ENCODE peak calls at places on chromosomes 7 and 10, in five cellular contexts. B is hypothalamus; K is stimulated activated CD8-positive, alpha-beta memory T cell treated with anti-CD3 and anti-CD28 coated beads, Interleukin-12 subunit alpha, Interleukin-12 subunit beta, amount 100 ng/mL, for 4 hours; P is activated CD4-positive, alpha-beta T cell treated with anti-CD3 and anti-CD28 coated beads, Interleukin-2, amount 50 U/mL, for 1 hour; A is iPS DF 6.9. J is an unnamed sample.

GRCh38 chr7:134933460-134934068 is 52.7 kb upstream of the AGBL3 start:
- DNase-seq in B (no peak), A (no peak), P (no peak), K (no peak), J (no peak)

GRCh38 chr10:136465-136762 is 1.2 kb downstream of the ZMYND11 start:
- DNase-seq in K (no peak), A (no peak), P (no peak), B (no peak), J (no peak)

GRCh38 chr7:32942783-32943653 is 14.2 kb upstream of the FKBP9 start:
- DNase-seq in P (peak), B (peak), A (no peak), K (peak), J (peak)

GRCh38 chr10:116486774-116487448 is 58.8 kb upstream of the PNLIP start:
- DNase-seq in A (no peak), K (no peak), B (no peak), P (no peak), J (no peak)

GRCh38 chr7:124072603-124073324 is 39.9 kb upstream of the TMEM229A start:
- DNase-seq in B (no peak), P (no peak), K (no peak), A (no peak), J (no peak)

GRCh38 chr7:30877993-30878392 is 33.7 kb upstream of the AQP1 start:
- DNase-seq in A (no peak), K (no peak), B (no peak), P (no peak), J (no peak)

GRCh38 chr7:70092314-70093303 is 494.3 kb downstream of the AUTS2 start:
- DNase-seq in P (no peak), A (no peak), K (no peak), B (no peak), J (no peak)

GRCh38 chr10:73218466-73219191 is 28.4 kb downstream of the DNAJC9 start:
- DNase-seq in B (no peak), A (peak), P (no peak), K (no peak), J (no peak)

GRCh38 chr10:28036587-28036986 is 37.7 kb upstream of the ODAD2 start:
- DNase-seq in P (no peak), A (no peak), K (no peak), B (no peak), J (no peak)

GRCh38 chr10:75375828-75376227 is 25.7 kb downstream of the ZNF503 start:
- DNase-seq in K (no peak), A (no peak), P (no peak), B (no peak), J (no peak)

GRCh38 chr7:100917018-100917365 is 21.3 kb upstream of the ACHE start:
- DNase-seq in B (no peak), A (no peak), K (no peak), P (no peak), J (no peak)

GRCh38 chr7:108299251-108300014 is 156.8 kb downstream of the NRCAM start:
- DNase-seq in A (no peak), P (no peak), B (no peak), K (no peak), J (no peak)

GRCh38 chr10:19629559-19629958 is 186.7 kb upstream of the PLXDC2 start:
- DNase-seq in B (peak), P (no peak), A (no peak), K (no peak), J (no peak)

GRCh38 chr7:96178581-96178980 is 143.3 kb downstream of the SLC25A13 start:
- DNase-seq in P (no peak), A (no peak), B (no peak), K (no peak), J (no peak)

GRCh38 chr7:139784643-139785042 is 6.8 kb upstream of the HIPK2 start:
- DNase-seq in A (no peak), K (no peak), P (no peak), B (no peak), J (no peak)

GRCh38 chr10:102384606-102385429 is 10.7 kb upstream of the NFKB2 start:
- DNase-seq in K (no peak), A (no peak), B (no peak), P (no peak), J (no peak)

GRCh38 chr7:13898957-13899670 is 90.4 kb downstream of the ETV1 start:
- DNase-seq in A (no peak), B (no peak), P (no peak), K (no peak), J (no peak)

GRCh38 chr7:82704121-82704520 is 260.5 kb upstream of the CACNA2D1 start:
- DNase-seq in P (no peak), A (no peak), B (no peak), K (no peak), J (no peak)

GRCh38 chr7:1136841-1137516 is 23.0 kb downstream of the ZFAND2A start:
- DNase-seq in K (no peak), B (no peak), P (no peak), A (no peak), J (no peak)

GRCh38 chr10:28432210-28432676 is 100.7 kb upstream of the WAC start:
- DNase-seq in B (no peak), K (no peak), P (peak), A (peak), J (no peak)

GRCh38 chr10:16754765-16755164 is 62.5 kb downstream of the RSU1 start:
- DNase-seq in A (no peak), P (no peak), K (no peak), B (no peak), J (no peak)

GRCh38 chr10:35379226-35380137 is 43.2 kb downstream of the CCNY start:
- DNase-seq in B (no peak), P (no peak), A (no peak), K (no peak), J (peak)

GRCh38 chr7:130875901-130876300 is 141.9 kb upstream of the KLF14 start:
- DNase-seq in P (no peak), B (no peak), K (no peak), A (no peak), J (no peak)

GRCh38 chr10:72659694-72660093 is 32.2 kb upstream of the MCU start:
- DNase-seq in A (no peak), P (no peak), B (no peak), K (no peak), J (no peak)

GRCh38 chr7:110075450-110075849 is 1015.5 kb upstream of the LRRN3 start:
- DNase-seq in B (no peak), K (no peak), A (no peak), P (no peak), J (no peak)

GRCh38 chr10:116771101-116771705 is 28.8 kb upstream of the HSPA12A start:
- DNase-seq in P (no peak), A (no peak), B (no peak), K (no peak), J (no peak)

GRCh38 chr7:134995239-134996096 is 9.2 kb downstream of the AGBL3 start:
- DNase-seq in B (no peak), K (no peak), A (no peak), P (peak), J (no peak)

GRCh38 chr10:91589015-91589655 is 43.7 kb downstream of the PPP1R3C start:
- DNase-seq in P (no peak), K (no peak), B (no peak), A (no peak), J (no peak)

GRCh38 chr10:114634607-114634974 is 23.5 kb downstream of the ABLIM1 start:
- DNase-seq in A (no peak), K (no peak), P (no peak), B (peak), J (no peak)

GRCh38 chr7:88835147-88835728 is 39.7 kb upstream of the TEX47 start:
- DNase-seq in A (peak), P (no peak), B (no peak), K (no peak), J (no peak)

GRCh38 chr7:35623381-35623780 is 71.6 kb downstream of the HERPUD2 start:
- DNase-seq in P (no peak), K (no peak), A (no peak), B (no peak), J (no peak)

GRCh38 chr10:11017575-11018425 is at the start of gene CELF2:
- DNase-seq in P (peak), B (peak), A (peak), K (peak), J (peak)

GRCh38 chr7:149381245-149381644 is 79.6 kb downstream of the ZNF777 start:
- DNase-seq in K (no peak), P (no peak), B (no peak), A (no peak), J (no peak)

GRCh38 chr7:130369110-130369711 is 11.1 kb upstream of the CPA1 start:
- DNase-seq in B (no peak), P (no peak), A (no peak), K (no peak), J (no peak)

GRCh38 chr7:16268821-16269768 is 152.2 kb downstream of the CRPPA start:
- DNase-seq in P (no peak), K (no peak), B (no peak), A (no peak), J (no peak)

GRCh38 chr7:87060288-87060537 is 759 bp upstream of the ELAPOR2 start:
- DNase-seq in B (no peak), A (no peak), P (no peak), K (no peak), J (no peak)

GRCh38 chr7:109751241-109751640 is 1181.6 kb downstream of the DNAJB9 start:
- DNase-seq in B (no peak), K (no peak), A (no peak), P (no peak), J (no peak)

GRCh38 chr10:96596422-96597407 is 9.9 kb upstream of the TM9SF3 start:
- DNase-seq in K (no peak), P (no peak), B (no peak), A (no peak), J (no peak)

GRCh38 chr10:129915526-129916378 is 48.3 kb downstream of the EBF3 start:
- DNase-seq in K (no peak), B (no peak), A (no peak), P (no peak), J (no peak)

J was measured in activated B cell treated with CpG ODN at 0.5 μM for 24 hours.